ENCODE peak calls at places on chromosome 5, in four cellular contexts. One of them, this sample, is unnamed.

GRCh38 chr5:157068785-157069184 is 9.9 kb upstream of the HAVCR1 start:
- DNase-seq in fibroblast of the aortic adventitia: no peak
- DNase-seq in heart left ventricle: no peak
- DNase-seq in osteocyte: no peak
- DNase-seq in this sample: no peak

GRCh38 chr5:1654786-1655495 is 131.2 kb upstream of the LPCAT1 start:
- DNase-seq in heart left ventricle: no peak
- DNase-seq in osteocyte: peak
- DNase-seq in fibroblast of the aortic adventitia: no peak
- DNase-seq in this sample: no peak

GRCh38 chr5:60340965-60341471 is 358.9 kb downstream of the DEPDC1B start:
- DNase-seq in heart left ventricle: no peak
- DNase-seq in osteocyte: no peak
- DNase-seq in fibroblast of the aortic adventitia: peak
- DNase-seq in this sample: no peak

GRCh38 chr5:35803221-35803651 is 53.5 kb upstream of the IL7R start:
- DNase-seq in osteocyte: no peak
- DNase-seq in fibroblast of the aortic adventitia: peak
- DNase-seq in heart left ventricle: peak
- DNase-seq in this sample: no peak

GRCh38 chr5:76337949-76338589 is 65.0 kb upstream of the IQGAP2 start:
- DNase-seq in osteocyte: no peak
- DNase-seq in heart left ventricle: no peak
- DNase-seq in fibroblast of the aortic adventitia: peak
- DNase-seq in this sample: no peak

GRCh38 chr5:159902444-159903121 is 13.7 kb upstream of the ADRA1B start:
- DNase-seq in heart left ventricle: no peak
- DNase-seq in osteocyte: no peak
- DNase-seq in fibroblast of the aortic adventitia: no peak
- DNase-seq in this sample: no peak

GRCh38 chr5:88996366-88996765 is 113.4 kb upstream of the MEF2C start:
- DNase-seq in fibroblast of the aortic adventitia: no peak
- DNase-seq in osteocyte: no peak
- DNase-seq in heart left ventricle: no peak
- DNase-seq in this sample: no peak

GRCh38 chr5:57889558-57889957 is 406.9 kb upstream of the ACTBL2 start:
- DNase-seq in fibroblast of the aortic adventitia: peak
- DNase-seq in osteocyte: no peak
- DNase-seq in heart left ventricle: no peak
- DNase-seq in this sample: no peak

GRCh38 chr5:172766287-172767104 is 4.5 kb downstream of the DUSP1 start:
- DNase-seq in heart left ventricle: peak
- DNase-seq in osteocyte: peak
- DNase-seq in fibroblast of the aortic adventitia: peak
- DNase-seq in this sample: peak

GRCh38 chr5:172641359-172642045 is 439 bp downstream of the NEURL1B start:
- DNase-seq in fibroblast of the aortic adventitia: no peak
- DNase-seq in osteocyte: no peak
- DNase-seq in heart left ventricle: peak
- DNase-seq in this sample: no peak

GRCh38 chr5:72067682-72068470 is 39.4 kb upstream of the MAP1B start:
- DNase-seq in osteocyte: no peak
- DNase-seq in fibroblast of the aortic adventitia: peak
- DNase-seq in heart left ventricle: no peak
- DNase-seq in this sample: no peak

GRCh38 chr5:94802450-94802849 is 184.0 kb downstream of the SLF1 start:
- DNase-seq in heart left ventricle: no peak
- DNase-seq in fibroblast of the aortic adventitia: peak
- DNase-seq in osteocyte: no peak
- DNase-seq in this sample: no peak

GRCh38 chr5:175809531-175810121 is 61.8 kb upstream of the CPLX2 start:
- DNase-seq in fibroblast of the aortic adventitia: peak
- DNase-seq in osteocyte: no peak
- DNase-seq in heart left ventricle: no peak
- DNase-seq in this sample: no peak

GRCh38 chr5:14600846-14601245 is 19.3 kb downstream of the OTULINL start:
- DNase-seq in osteocyte: no peak
- DNase-seq in fibroblast of the aortic adventitia: no peak
- DNase-seq in heart left ventricle: no peak
- DNase-seq in this sample: no peak

GRCh38 chr5:95951916-95952315 is 9.7 kb downstream of the ELL2 start:
- DNase-seq in osteocyte: no peak
- DNase-seq in heart left ventricle: no peak
- DNase-seq in fibroblast of the aortic adventitia: no peak
- DNase-seq in this sample: no peak

GRCh38 chr5:164013077-164013670 is 507.8 kb downstream of the MAT2B start:
- DNase-seq in fibroblast of the aortic adventitia: peak
- DNase-seq in osteocyte: no peak
- DNase-seq in heart left ventricle: peak
- DNase-seq in this sample: peak

GRCh38 chr5:127820910-127821553 is 117.8 kb downstream of the CCDC192 start:
- DNase-seq in fibroblast of the aortic adventitia: peak
- DNase-seq in osteocyte: no peak
- DNase-seq in heart left ventricle: no peak
- DNase-seq in this sample: no peak

GRCh38 chr5:28286566-28286965 is 1248.2 kb upstream of the CDH9 start:
- DNase-seq in heart left ventricle: no peak
- DNase-seq in osteocyte: no peak
- DNase-seq in fibroblast of the aortic adventitia: no peak
- DNase-seq in this sample: no peak

GRCh38 chr5:11904270-11904906 is at the start of gene CTNND2:
- DNase-seq in fibroblast of the aortic adventitia: no peak
- DNase-seq in osteocyte: no peak
- DNase-seq in heart left ventricle: peak
- DNase-seq in this sample: no peak

GRCh38 chr5:145222622-145223021 is 612.5 kb downstream of the PRELID2 start:
- DNase-seq in fibroblast of the aortic adventitia: no peak
- DNase-seq in heart left ventricle: no peak
- DNase-seq in osteocyte: no peak
- DNase-seq in this sample: no peak

GRCh38 chr5:159120446-159120845 is 20.7 kb upstream of the EBF1 start:
- DNase-seq in osteocyte: no peak
- DNase-seq in fibroblast of the aortic adventitia: no peak
- DNase-seq in heart left ventricle: no peak
- DNase-seq in this sample: no peak

GRCh38 chr5:21397693-21398092 is 1409.7 kb upstream of the CDH18 start:
- DNase-seq in heart left ventricle: no peak
- DNase-seq in fibroblast of the aortic adventitia: no peak
- DNase-seq in osteocyte: no peak
- DNase-seq in this sample: no peak

GRCh38 chr5:14908195-14908594 is 36.6 kb upstream of the ANKH start:
- DNase-seq in osteocyte: no peak
- DNase-seq in heart left ventricle: peak
- DNase-seq in fibroblast of the aortic adventitia: peak
- DNase-seq in this sample: no peak

GRCh38 chr5:179143446-179143845 is 83.3 kb downstream of the ZNF354C start:
- DNase-seq in fibroblast of the aortic adventitia: peak
- DNase-seq in osteocyte: no peak
- DNase-seq in heart left ventricle: no peak
- DNase-seq in this sample: no peak
- TF ChIP-seq CTCF in fibroblast of the aortic adventitia: no peak
- TF ChIP-seq CTCF in osteocyte: no peak
- TF ChIP-seq CTCF in heart left ventricle: peak
- TF ChIP-seq CTCF in this sample: no peak

DNA sequence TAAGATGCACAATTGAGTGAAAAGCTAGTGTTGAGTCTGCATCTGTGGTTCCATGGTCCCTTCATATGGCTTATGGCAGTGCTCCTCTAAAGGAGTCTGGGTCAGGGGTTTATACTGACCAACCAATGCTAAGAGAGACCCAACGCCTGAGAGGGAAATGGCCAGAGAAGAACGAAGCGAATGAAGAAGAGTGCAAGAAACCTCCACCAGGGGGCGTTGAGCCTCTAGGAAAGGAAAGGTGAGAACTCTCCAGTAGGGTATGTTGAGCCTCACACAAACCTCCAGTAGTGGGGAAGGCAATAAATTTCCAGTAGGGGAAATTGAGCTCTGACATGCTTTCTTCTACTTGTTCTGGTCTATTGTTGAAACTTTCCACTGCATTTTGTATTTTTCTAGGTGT is 470.6 kb downstream of the PRDM9 start:
- DNase-seq in osteocyte: no peak
- DNase-seq in fibroblast of the aortic adventitia: no peak
- DNase-seq in heart left ventricle: no peak
- DNase-seq in this sample: no peak
- TF ChIP-seq CTCF in osteocyte: peak
- TF ChIP-seq CTCF in fibroblast of the aortic adventitia: peak
- TF ChIP-seq CTCF in heart left ventricle: no peak
- TF ChIP-seq CTCF in this sample: no peak

GRCh38 chr5:154566146-154566680 is 88.2 kb upstream of the HAND1 start:
- DNase-seq in osteocyte: peak
- DNase-seq in fibroblast of the aortic adventitia: no peak
- DNase-seq in heart left ventricle: no peak
- DNase-seq in this sample: no peak
- TF ChIP-seq CTCF in osteocyte: no peak
- TF ChIP-seq CTCF in fibroblast of the aortic adventitia: no peak
- TF ChIP-seq CTCF in heart left ventricle: no peak
- TF ChIP-seq CTCF in this sample: no peak

DNA sequence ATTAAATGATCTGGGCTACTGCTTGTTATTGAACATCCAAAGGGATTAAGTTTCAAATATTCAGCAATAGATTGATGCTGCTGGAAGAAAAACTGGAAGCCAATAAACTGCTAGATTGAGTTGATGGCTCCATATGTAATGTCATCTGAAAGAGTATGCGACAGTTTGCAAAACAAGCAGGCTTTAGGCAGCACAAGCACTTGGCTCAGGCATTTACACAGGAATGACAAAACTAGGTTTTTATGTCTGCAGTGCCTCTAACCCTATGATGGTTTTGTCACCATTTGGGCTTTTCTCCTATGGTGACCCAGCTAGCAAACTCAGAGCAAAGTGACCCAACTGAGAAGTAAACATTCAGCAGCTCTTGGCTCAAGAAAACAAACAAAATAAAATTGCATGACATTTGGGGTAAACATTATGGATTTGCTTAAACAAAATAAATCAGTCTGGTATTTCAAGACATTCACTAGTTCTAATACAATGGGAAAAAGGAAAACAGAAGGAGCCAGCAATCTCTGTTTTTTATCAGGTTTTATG is 978.5 kb downstream of the DTWD2 start:
- DNase-seq in heart left ventricle: no peak
- DNase-seq in fibroblast of the aortic adventitia: no peak
- DNase-seq in osteocyte: no peak
- DNase-seq in this sample: no peak
- TF ChIP-seq CTCF in heart left ventricle: no peak
- TF ChIP-seq CTCF in fibroblast of the aortic adventitia: no peak
- TF ChIP-seq CTCF in osteocyte: no peak
- TF ChIP-seq CTCF in this sample: no peak

GRCh38 chr5:133713209-133713608 is 100.9 kb upstream of the FSTL4 start:
- DNase-seq in fibroblast of the aortic adventitia: no peak
- DNase-seq in heart left ventricle: no peak
- DNase-seq in osteocyte: no peak
- DNase-seq in this sample: no peak
- TF ChIP-seq CTCF in fibroblast of the aortic adventitia: no peak
- TF ChIP-seq CTCF in heart left ventricle: no peak
- TF ChIP-seq CTCF in osteocyte: no peak
- TF ChIP-seq CTCF in this sample: no peak

DNA sequence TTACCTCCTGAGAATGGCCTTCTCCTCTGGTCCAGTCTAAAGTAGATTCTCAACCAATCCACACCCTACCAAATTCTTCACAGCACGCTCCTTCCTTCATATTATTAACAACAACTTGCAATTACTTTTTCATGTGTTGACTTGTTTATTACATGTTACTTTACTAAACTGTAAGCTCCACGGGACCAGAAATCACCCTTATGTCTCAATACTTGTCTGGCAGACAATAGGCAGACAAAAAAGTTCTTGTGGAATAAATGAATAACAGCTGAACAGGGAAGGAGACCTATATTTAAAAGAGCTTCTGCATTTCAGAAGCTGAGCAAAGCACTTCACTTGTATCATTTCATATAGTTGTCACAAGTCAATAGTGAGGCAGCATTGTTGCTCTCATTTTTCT is 5.7 kb upstream of the WWC1 start:
- DNase-seq in osteocyte: no peak
- DNase-seq in heart left ventricle: no peak
- DNase-seq in fibroblast of the aortic adventitia: no peak
- DNase-seq in this sample: no peak
- TF ChIP-seq CTCF in osteocyte: no peak
- TF ChIP-seq CTCF in heart left ventricle: no peak
- TF ChIP-seq CTCF in fibroblast of the aortic adventitia: no peak
- TF ChIP-seq CTCF in this sample: no peak

GRCh38 chr5:124040799-124041198 is 528.8 kb downstream of the CSNK1G3 start:
- DNase-seq in heart left ventricle: no peak
- DNase-seq in fibroblast of the aortic adventitia: peak
- DNase-seq in osteocyte: no peak
- DNase-seq in this sample: no peak

DNA sequence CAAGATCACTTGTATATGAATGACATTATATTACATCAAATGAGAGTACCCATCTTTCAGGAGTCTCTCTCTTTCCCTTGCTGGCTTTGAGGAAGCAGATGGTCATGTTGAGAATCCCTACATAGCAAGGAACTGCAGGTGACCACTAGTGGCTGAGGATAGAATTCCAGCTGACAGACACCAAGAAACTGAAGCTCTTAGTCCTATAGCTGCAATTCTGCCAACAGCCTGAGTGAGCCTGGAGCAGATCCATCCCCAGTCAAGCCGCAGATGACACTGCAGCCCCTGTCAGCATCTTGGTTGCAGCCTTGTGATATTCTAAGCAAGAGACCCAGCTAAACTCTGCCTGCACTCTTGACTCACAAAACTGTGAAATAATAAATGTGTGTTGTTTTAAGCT is 531.5 kb downstream of the CSNK1G3 start:
- DNase-seq in heart left ventricle: no peak
- DNase-seq in fibroblast of the aortic adventitia: no peak
- DNase-seq in osteocyte: no peak
- DNase-seq in this sample: no peak
- TF ChIP-seq CTCF in heart left ventricle: no peak
- TF ChIP-seq CTCF in fibroblast of the aortic adventitia: no peak
- TF ChIP-seq CTCF in osteocyte: no peak
- TF ChIP-seq CTCF in this sample: no peak

GRCh38 chr5:135930949-135931295 is 23.9 kb downstream of the LECT2 start:
- DNase-seq in heart left ventricle: no peak
- DNase-seq in osteocyte: no peak
- DNase-seq in fibroblast of the aortic adventitia: no peak
- DNase-seq in this sample: no peak

GRCh38 chr5:135934939-135935338 is 19.8 kb downstream of the LECT2 start:
- DNase-seq in osteocyte: no peak
- DNase-seq in fibroblast of the aortic adventitia: peak
- DNase-seq in heart left ventricle: no peak
- DNase-seq in this sample: no peak

GRCh38 chr5:135930029-135930948 is 24.5 kb downstream of the LECT2 start:
- DNase-seq in heart left ventricle: no peak
- DNase-seq in fibroblast of the aortic adventitia: no peak
- DNase-seq in osteocyte: no peak
- DNase-seq in this sample: no peak
- TF ChIP-seq CTCF in heart left ventricle: no peak
- TF ChIP-seq CTCF in fibroblast of the aortic adventitia: peak
- TF ChIP-seq CTCF in osteocyte: no peak
- TF ChIP-seq CTCF in this sample: no peak